ENCODE peak calls at places on chromosomes 16 and 17, in nine cellular contexts. U is mesothelial cell of epicardium, X is AG09319, Y is RWPE1, E is mucosa of descending colon, N is hepatocyte, M is fibroblast of lung, H is bronchial epithelial cell, O is endodermal cell. C is an unnamed sample.

GRCh38 chr16:19410435-19411153 is 7.1 kb upstream of the TMC5 start:
- DNase-seq in U (peak; percentile 60), X (no peak), Y (no peak), E (peak; percentile 72), N (peak; percentile 63), M (no peak), H (no peak), O (peak; percentile 91), C (no peak)

GRCh38 chr16:8936421-8936820 is 27.3 kb downstream of the USP7 start:
- DNase-seq in U (no peak), X (no peak), Y (peak; percentile 69), E (peak; percentile 72), N (peak; percentile 71), M (peak; percentile 77), H (peak; percentile 82), O (peak; percentile 92), C (peak; percentile 31)

GRCh38 chr17:78416791-78417530 is 38.5 kb downstream of the PGS1 start:
- DNase-seq in U (no peak), X (no peak), Y (no peak), E (peak; percentile 58), N (peak; percentile 56), M (no peak), H (no peak), O (no peak), C (no peak)

GRCh38 chr16:57194512-57194911 is 8.4 kb downstream of the RSPRY1 start:
- DNase-seq in U (no peak), X (peak; percentile 52), Y (peak; percentile 88), E (no peak), N (peak; percentile 61), M (peak; percentile 96), H (peak; percentile 97), O (no peak), C (peak; percentile 89)

GRCh38 chr17:511833-512251 is 159.2 kb upstream of the RPH3AL start:
- DNase-seq in U (no peak), X (no peak), Y (no peak), E (no peak), N (no peak), M (peak; percentile 38), H (peak; percentile 69), O (no peak), C (peak; percentile 62)

GRCh38 chr16:2897110-2897509 is 14.1 kb downstream of the FLYWCH2 start:
- DNase-seq in U (no peak), X (no peak), Y (no peak), E (no peak), N (no peak), M (no peak), H (no peak), O (no peak), C (no peak)

GRCh38 chr16:67917140-67917851 is 14.4 kb downstream of the CTRL start:
- DNase-seq in U (no peak), X (no peak), Y (no peak), E (no peak), N (no peak), M (peak; percentile 20), H (no peak), O (no peak), C (no peak)

GRCh38 chr17:19727466-19728113 is 11.2 kb upstream of the SLC47A2 start:
- DNase-seq in U (no peak), X (peak; percentile 86), Y (no peak), E (peak; percentile 58), N (peak; percentile 74), M (peak; percentile 40), H (peak; percentile 85), O (no peak), C (peak; percentile 69)

GRCh38 chr17:71919181-71919580 is 201.6 kb upstream of the SOX9 start:
- DNase-seq in U (no peak), X (no peak), Y (no peak), E (no peak), N (no peak), M (no peak), H (no peak), O (no peak), C (no peak)

GRCh38 chr16:83744521-83744981 is 63.2 kb upstream of the HSBP1 start:
- DNase-seq in U (no peak), X (no peak), Y (no peak), E (peak; percentile 12), N (peak; percentile 57), M (peak; percentile 22), H (peak; percentile 7), O (peak; percentile 67), C (no peak)

GRCh38 chr17:8685396-8685795 is 54.9 kb upstream of the MYH10 start:
- DNase-seq in U (no peak), X (no peak), Y (no peak), E (no peak), N (no peak), M (peak; percentile 91), H (no peak), O (no peak), C (no peak)

GRCh38 chr17:42677921-42678781 is 1.4 kb upstream of the PLEKHH3 start:
- DNase-seq in U (peak; percentile 82), X (no peak), Y (peak; percentile 90), E (peak; percentile 89), N (peak; percentile 93), M (peak; percentile 76), H (peak; percentile 58), O (peak; percentile 97), C (peak; percentile 89)

GRCh38 chr17:73585583-73585982 is 58.7 kb downstream of the SDK2 start:
- DNase-seq in U (no peak), X (no peak), Y (no peak), E (no peak), N (no peak), M (no peak), H (no peak), O (peak; percentile 76), C (no peak)
- TF ChIP-seq CTCF in U (no peak), X (no peak), Y (no peak), E (no peak), N (no peak), M (no peak), H (no peak), O (peak; percentile 68), C (no peak)

GRCh38 chr17:81428121-81428515 is 32.9 kb downstream of the BAHCC1 start:
- DNase-seq in U (no peak), X (no peak), Y (no peak), E (peak; percentile 45), N (no peak), M (peak; percentile 38), H (no peak), O (no peak), C (no peak)
- TF ChIP-seq CTCF in U (no peak), X (no peak), Y (no peak), E (no peak), N (no peak), M (no peak), H (no peak), O (no peak), C (no peak)

GRCh38 chr16:10979717-10980601 is 35.6 kb downstream of the CLEC16A start:
- DNase-seq in U (no peak), X (no peak), Y (peak; percentile 54), E (no peak), N (peak; percentile 33), M (peak; percentile 53), H (peak; percentile 81), O (peak; percentile 70), C (peak; percentile 57)

GRCh38 chr16:10980811-10981210 is 36.4 kb downstream of the CLEC16A start:
- DNase-seq in U (no peak), X (no peak), Y (no peak), E (no peak), N (no peak), M (no peak), H (no peak), O (no peak), C (no peak)

GRCh38 chr16:10983175-10983558 is 38.8 kb downstream of the CLEC16A start:
- DNase-seq in U (no peak), X (no peak), Y (no peak), E (peak; percentile 41), N (no peak), M (no peak), H (no peak), O (no peak), C (no peak)

GRCh38 chr16:10982430-10983174 is 38.2 kb downstream of the CLEC16A start:
- DNase-seq in U (no peak), X (peak; percentile 52), Y (no peak), E (no peak), N (no peak), M (no peak), H (no peak), O (no peak), C (no peak)

DNA sequence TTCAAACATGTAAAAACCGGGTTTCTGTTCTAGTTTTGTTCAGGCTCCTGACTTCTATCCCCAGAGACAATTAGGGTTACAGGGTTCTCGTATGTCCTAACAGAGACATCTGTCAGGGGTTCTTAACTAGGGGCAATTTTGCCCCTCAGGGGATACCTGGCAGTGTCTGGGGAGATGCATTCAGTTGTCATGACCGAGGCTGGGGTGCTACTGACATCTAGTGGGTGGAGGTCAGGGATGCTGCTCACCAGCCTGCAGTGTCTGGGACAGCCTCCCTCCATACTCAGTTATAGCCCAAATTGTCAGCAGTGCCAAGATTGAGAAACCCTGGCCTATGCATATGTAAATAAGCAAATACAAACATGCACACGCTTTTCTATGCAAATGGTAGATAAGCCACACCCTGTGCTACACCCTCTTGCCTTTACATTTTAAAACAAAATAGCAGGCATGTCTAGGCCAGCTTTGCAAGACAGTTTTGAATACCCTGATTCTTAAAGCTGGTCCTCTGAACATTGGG is 37.4 kb downstream of the CLEC16A start:
- DNase-seq in U (no peak), X (no peak), Y (no peak), E (no peak), N (no peak), M (no peak), H (peak; percentile 81), O (peak; percentile 85), C (peak; percentile 11)
- TF ChIP-seq CTCF in U (no peak), X (peak; percentile 37), Y (peak; percentile 64), E (no peak), N (peak; percentile 23), M (no peak), H (peak; percentile 62), O (peak; percentile 72), C (peak; percentile 58)

GRCh38 chr17:49516190-49516589 is 21.1 kb downstream of the NGFR start:
- DNase-seq in U (no peak), X (no peak), Y (no peak), E (no peak), N (no peak), M (no peak), H (no peak), O (peak; percentile 64), C (no peak)

GRCh38 chr17:49513044-49513395 is 17.9 kb downstream of the NGFR start:
- DNase-seq in U (no peak), X (no peak), Y (no peak), E (no peak), N (no peak), M (no peak), H (no peak), O (no peak), C (no peak)

GRCh38 chr17:49515196-49515770 is 20.2 kb downstream of the NGFR start:
- DNase-seq in U (no peak), X (peak; percentile 97), Y (peak; percentile 48), E (peak; percentile 66), N (peak; percentile 83), M (peak; percentile 95), H (peak; percentile 55), O (peak; percentile 95), C (peak; percentile 87)

GRCh38 chr17:49513616-49514373 is 18.7 kb downstream of the NGFR start:
- DNase-seq in U (no peak), X (no peak), Y (no peak), E (no peak), N (no peak), M (no peak), H (no peak), O (no peak), C (no peak)

DNA sequence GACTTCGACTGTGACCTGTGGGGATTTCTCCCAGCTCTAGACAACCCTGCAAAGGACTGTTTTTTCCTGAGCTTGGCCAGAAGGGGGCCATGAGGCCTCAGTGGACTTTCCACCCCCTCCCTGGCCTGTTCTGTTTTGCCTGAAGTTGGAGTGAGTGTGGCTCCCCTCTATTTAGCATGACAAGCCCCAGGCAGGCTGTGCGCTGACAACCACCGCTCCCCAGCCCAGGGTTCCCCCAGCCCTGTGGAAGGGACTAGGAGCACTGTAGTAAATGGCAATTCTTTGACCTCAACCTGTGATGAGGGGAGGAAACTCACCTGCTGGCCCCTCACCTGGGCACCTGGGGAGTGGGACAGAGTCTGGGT is 19.3 kb downstream of the NGFR start:
- DNase-seq in U (no peak), X (no peak), Y (no peak), E (no peak), N (no peak), M (no peak), H (no peak), O (peak; percentile 89), C (no peak)
- TF ChIP-seq CTCF in U (peak; percentile 10), X (peak; percentile 35), Y (no peak), E (no peak), N (no peak), M (no peak), H (peak; percentile 28), O (peak; percentile 75), C (peak; percentile 55)

C was measured in HFFc6.